ENCODE peak calls at places on chromosomes 6 and 20, in nine cellular contexts. B is H1, Z is A549, S is adrenal gland, N is GM12892, E is heart left ventricle, C is GM12891, V is spleen, R is esophagus muscularis mucosa. M is an unnamed sample.

GRCh38 chr20:44598413-44599290 is 16.3 kb downstream of the PKIG start:
- DNase-seq in B (no peak), Z (no peak), S (peak; percentile 47), N (no peak), E (peak; percentile 81), C (no peak), V (peak; percentile 80), R (no peak), M (no peak)

GRCh38 chr6:25934735-25935313 is 4.3 kb upstream of the SLC17A2 start:
- DNase-seq in B (no peak), Z (no peak), S (no peak), N (no peak), E (no peak), C (no peak), V (no peak), R (peak; percentile 5), M (no peak)

GRCh38 chr6:102895683-102896082 is 1502.2 kb downstream of the GRIK2 start:
- DNase-seq in B (no peak), Z (no peak), S (no peak), N (no peak), E (no peak), C (no peak), V (no peak), R (no peak), M (no peak)

GRCh38 chr6:126217497-126217896 is 122.4 kb upstream of the CENPW start:
- DNase-seq in B (no peak), Z (no peak), S (no peak), N (no peak), E (no peak), C (no peak), V (no peak), R (no peak), M (no peak)

GRCh38 chr20:2559641-2560040 is 23.3 kb downstream of the TMC2 start:
- DNase-seq in B (no peak), Z (no peak), S (no peak), N (no peak), E (no peak), C (no peak), V (no peak), R (no peak), M (no peak)

GRCh38 chr20:16758459-16759160 is 10.5 kb downstream of the OTOR start:
- DNase-seq in B (no peak), Z (no peak), S (peak; percentile 56), N (no peak), E (no peak), C (no peak), V (no peak), R (no peak), M (no peak)

GRCh38 chr6:6968731-6969552 is 138.8 kb upstream of the RREB1 start:
- DNase-seq in B (no peak), Z (no peak), S (peak; percentile 48), N (no peak), E (no peak), C (no peak), V (no peak), R (no peak), M (no peak)

GRCh38 chr20:57613481-57613921 is 6.7 kb downstream of the ZBP1 start:
- DNase-seq in B (no peak), Z (no peak), S (no peak), N (no peak), E (no peak), C (no peak), V (peak; percentile 65), R (no peak), M (no peak)

GRCh38 chr20:19974621-19975435 is 42.3 kb upstream of the NAA20 start:
- DNase-seq in B (peak; percentile 37), Z (peak; percentile 89), S (peak; percentile 95), N (no peak), E (peak; percentile 91), C (no peak), V (peak; percentile 88), R (peak; percentile 95), M (peak; percentile 80)

GRCh38 chr20:19817017-19817416 is 59.0 kb downstream of the RIN2 start:
- DNase-seq in B (no peak), Z (no peak), S (peak; percentile 50), N (no peak), E (peak; percentile 74), C (no peak), V (no peak), R (no peak), M (no peak)

GRCh38 chr6:110232456-110232855 is 52.2 kb downstream of the CDC40 start:
- DNase-seq in B (no peak), Z (no peak), S (no peak), N (no peak), E (no peak), C (no peak), V (no peak), R (no peak), M (no peak)

GRCh38 chr6:72784581-72784980 is 162.7 kb downstream of the KCNQ5 start:
- DNase-seq in B (no peak), Z (no peak), S (no peak), N (no peak), E (no peak), C (no peak), V (no peak), R (no peak), M (no peak)

GRCh38 chr20:22590662-22591061 is 6.3 kb upstream of the FOXA2 start:
- DNase-seq in B (no peak), Z (no peak), S (no peak), N (no peak), E (no peak), C (no peak), V (no peak), R (no peak), M (no peak)

GRCh38 chr6:7674291-7674690 is 51.6 kb upstream of the BMP6 start:
- DNase-seq in B (no peak), Z (no peak), S (no peak), N (no peak), E (no peak), C (no peak), V (peak; percentile 39), R (no peak), M (no peak)

GRCh38 chr6:130076512-130076911 is 58.1 kb downstream of the L3MBTL3 start:
- DNase-seq in B (no peak), Z (no peak), S (no peak), N (no peak), E (no peak), C (no peak), V (no peak), R (no peak), M (no peak)

GRCh38 chr6:21999012-21999528 is 297.8 kb downstream of the PRL start:
- DNase-seq in B (no peak), Z (no peak), S (no peak), N (no peak), E (no peak), C (no peak), V (no peak), R (no peak), M (no peak)

GRCh38 chr6:20755631-20756030 is 221.4 kb downstream of the CDKAL1 start:
- DNase-seq in B (no peak), Z (no peak), S (no peak), N (no peak), E (no peak), C (no peak), V (no peak), R (no peak), M (no peak)

GRCh38 chr6:35581633-35582032 is 68.9 kb upstream of the TULP1 start:
- DNase-seq in B (peak; percentile 26), Z (no peak), S (no peak), N (no peak), E (no peak), C (no peak), V (no peak), R (no peak), M (no peak)

GRCh38 chr20:50911030-50911429 is 20.2 kb downstream of the ADNP start:
- DNase-seq in B (no peak), Z (no peak), S (no peak), N (no peak), E (no peak), C (no peak), V (no peak), R (no peak), M (no peak)

GRCh38 chr6:144710207-144710606 is 425.1 kb downstream of the UTRN start:
- DNase-seq in B (no peak), Z (peak; percentile 3), S (no peak), N (no peak), E (no peak), C (no peak), V (no peak), R (no peak), M (no peak)

GRCh38 chr6:31826793-31827285 is 699 bp upstream of the HSPA1B start:
- DNase-seq in B (peak; percentile 62), Z (peak; percentile 53), S (peak; percentile 87), N (peak; percentile 51), E (peak; percentile 91), C (peak; percentile 49), V (peak; percentile 90), R (peak; percentile 95), M (peak; percentile 91)

GRCh38 chr20:1449370-1449769 is 17.3 kb downstream of the NSFL1C start:
- DNase-seq in B (no peak), Z (no peak), S (no peak), N (no peak), E (no peak), C (no peak), V (no peak), R (no peak), M (no peak)
- TF ChIP-seq POLR2A in B (no peak), Z (no peak), S (no peak), N (no peak), E (no peak), C (no peak), V (no peak), R (no peak), M (no peak)

GRCh38 chr6:133236898-133237297 is 4.3 kb upstream of the EYA4 start:
- DNase-seq in B (no peak), Z (no peak), S (no peak), N (no peak), E (no peak), C (no peak), V (no peak), R (no peak), M (no peak)
- TF ChIP-seq POLR2A in B (no peak), Z (no peak), S (no peak), N (no peak), E (no peak), C (no peak), V (no peak), R (no peak), M (no peak)

GRCh38 chr6:44192428-44193041 is 24.2 kb upstream of the MYMX start:
- DNase-seq in B (no peak), Z (no peak), S (no peak), N (no peak), E (no peak), C (no peak), V (no peak), R (no peak), M (no peak)
- TF ChIP-seq POLR2A in B (no peak), Z (no peak), S (no peak), N (no peak), E (no peak), C (no peak), V (no peak), R (no peak), M (no peak)

GRCh38 chr6:28125396-28125795 is 987 bp downstream of the ZSCAN16 start:
- DNase-seq in B (no peak), Z (no peak), S (no peak), N (no peak), E (no peak), C (no peak), V (no peak), R (no peak), M (no peak)

GRCh38 chr6:28124971-28125353 is 553 bp downstream of the ZSCAN16 start:
- DNase-seq in B (no peak), Z (no peak), S (no peak), N (no peak), E (no peak), C (no peak), V (no peak), R (no peak), M (no peak)

GRCh38 chr6:28124350-28124970 is at the start of gene ZSCAN16:
- DNase-seq in B (peak; percentile 90), Z (peak; percentile 67), S (peak; percentile 84), N (peak; percentile 49), E (peak; percentile 87), C (peak; percentile 45), V (peak; percentile 95), R (peak; percentile 93), M (peak; percentile 92)
- TF ChIP-seq POLR2A in B (peak; percentile 80), Z (peak; percentile 41), S (no peak), N (peak; percentile 78), E (no peak), C (peak; percentile 89), V (no peak), R (no peak), M (no peak)

M was measured in testis.